ENCODE peak calls at places on chromosome 3, in seven cellular contexts. C is tibial nerve; Q is naive thymus-derived CD4-positive, alpha-beta T cell; S is pancreas; I is CD8-positive, alpha-beta memory T cell; H is CD4-positive, CD25-positive, alpha-beta regulatory T cell; O is astrocyte. K is an unnamed sample.

GRCh38 chr3:11835028-11835639 is 11.6 kb downstream of the TAMM41 start:
- DNase-seq in C (peak; percentile 19), S (no peak), I (no peak), H (peak; percentile 15), Q (no peak), O (peak; percentile 8), K (no peak)

GRCh38 chr3:158420654-158421396 is 150.2 kb upstream of the MLF1 start:
- DNase-seq in Q (no peak), C (no peak), I (no peak), S (no peak), H (no peak), O (peak; percentile 43), K (no peak)

GRCh38 chr3:102791641-102792589 is 357.1 kb downstream of the ZPLD1 start:
- DNase-seq in S (no peak), I (no peak), H (no peak), O (peak; percentile 35), Q (no peak), C (no peak), K (no peak)

GRCh38 chr3:104909188-104909587 is 457.5 kb upstream of the ALCAM start:
- DNase-seq in I (no peak), Q (no peak), C (no peak), H (no peak), S (no peak), O (peak; percentile 71), K (no peak)

GRCh38 chr3:139230391-139230790 is 113.4 kb upstream of the MRPS22 start:
- DNase-seq in O (no peak), S (no peak), I (no peak), H (no peak), C (no peak), Q (no peak), K (no peak)

GRCh38 chr3:113531826-113532697 is at the start of gene SIDT1:
- DNase-seq in H (peak; percentile 81), O (no peak), S (no peak), I (peak; percentile 54), Q (peak; percentile 82), C (no peak), K (no peak)

GRCh38 chr3:138717348-138717747 is 108.8 kb downstream of the FAIM start:
- DNase-seq in I (no peak), O (no peak), H (no peak), C (no peak), S (no peak), Q (no peak), K (no peak)

GRCh38 chr3:15654096-15654495 is 52.6 kb downstream of the BTD start:
- DNase-seq in Q (no peak), I (no peak), O (no peak), S (no peak), H (no peak), C (no peak), K (no peak)

GRCh38 chr3:197216169-197216860 is 82.1 kb downstream of the DLG1 start:
- DNase-seq in Q (no peak), H (no peak), S (no peak), C (no peak), O (peak; percentile 82), I (no peak), K (no peak)

GRCh38 chr3:142180761-142181362 is 31.5 kb upstream of the TFDP2 start:
- DNase-seq in H (peak; percentile 11), I (peak; percentile 21), Q (no peak), O (peak; percentile 9), C (peak; percentile 33), S (no peak), K (no peak)

GRCh38 chr3:82595530-82595929 is 834.1 kb upstream of the GBE1 start:
- DNase-seq in I (no peak), O (no peak), S (no peak), Q (no peak), H (no peak), C (no peak), K (no peak)
- H3K27ac ChIP-seq in I (no peak overlapping the region), O (no peak overlapping the region), S (no peak overlapping the region), Q (no peak overlapping the region), H (no peak overlapping the region), C (no peak overlapping the region), K (no peak overlapping the region)

GRCh38 chr3:123586966-123587365 is 2.1 kb upstream of the HACD2 start:
- DNase-seq in O (peak; percentile 62), S (no peak), H (no peak), I (no peak), C (no peak), Q (no peak), K (no peak)

GRCh38 chr3:123584988-123585937 is at the start of gene HACD2:
- DNase-seq in S (peak; percentile 97), H (peak; percentile 91), O (peak; percentile 92), C (peak; percentile 87), Q (peak; percentile 89), I (peak; percentile 93), K (peak; percentile 94)

GRCh38 chr3:123586131-123586530 is 1.3 kb upstream of the HACD2 start:
- DNase-seq in C (no peak), S (no peak), O (peak; percentile 54), I (no peak), H (peak; percentile 8), Q (no peak), K (no peak)

GRCh38 chr3:123584284-123584987 is 417 bp downstream of the HACD2 start:
- DNase-seq in S (peak; percentile 86), C (peak; percentile 17), H (no peak), O (no peak), I (no peak), Q (peak; percentile 17), K (no peak)

DNA sequence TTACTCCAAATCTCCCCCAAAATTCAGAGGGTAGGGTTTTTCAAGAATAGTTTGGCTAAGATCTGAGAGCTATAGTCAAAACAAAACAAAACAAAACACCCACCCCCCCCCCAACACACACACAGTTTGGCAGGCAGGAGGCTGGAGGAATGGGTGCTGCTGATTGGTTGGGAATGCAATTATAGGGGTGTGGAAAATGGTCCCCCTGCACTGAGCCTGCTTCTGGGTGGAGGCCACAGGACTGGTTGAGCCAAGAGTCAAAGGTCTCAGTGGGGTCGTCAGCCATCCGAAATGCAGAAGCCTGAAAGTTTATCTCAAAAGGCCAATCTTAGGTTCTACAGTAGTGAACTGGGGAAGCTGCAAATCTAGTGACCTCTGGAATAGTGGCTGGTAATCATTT is 2.5 kb upstream of the HACD2 start:
- DNase-seq in C (no peak), O (no peak), H (no peak), I (no peak), Q (no peak), S (no peak), K (no peak)
- H3K27ac ChIP-seq in C (no peak overlapping the region), O (no peak overlapping the region), H (no peak overlapping the region), I (no peak overlapping the region), Q (no peak overlapping the region), S (no peak overlapping the region), K (no peak overlapping the region)

DNA sequence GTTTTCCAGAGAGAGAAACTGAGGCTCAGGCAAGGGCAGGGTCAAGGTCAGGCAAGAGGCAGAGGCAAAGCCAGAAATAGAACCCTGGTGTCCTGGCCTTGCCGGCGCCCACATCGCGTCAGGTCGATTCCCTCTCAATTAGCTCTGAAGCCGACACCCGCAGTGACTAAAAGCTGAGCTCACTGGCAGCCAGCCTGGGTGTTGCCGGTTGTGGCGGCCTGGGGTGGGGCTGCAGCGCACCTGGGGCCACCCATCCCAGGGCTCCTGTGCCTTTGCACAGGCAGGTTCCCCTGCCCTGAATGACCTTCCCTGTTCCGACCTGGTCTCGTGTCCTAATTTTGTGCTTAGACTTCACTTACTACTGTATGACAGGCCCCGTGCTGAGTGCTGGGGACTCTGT is 6.2 kb downstream of the SEMA3F start:
- DNase-seq in H (no peak), Q (no peak), S (peak; percentile 42), I (no peak), C (no peak), O (no peak), K (no peak)
- H3K27ac ChIP-seq in H (no peak overlapping the region), Q (no peak overlapping the region), S (no peak overlapping the region), I (no peak overlapping the region), C (peak overlapping the region; percentile 28), O (no peak overlapping the region), K (no peak overlapping the region)

GRCh38 chr3:16896094-16896627 is 11.4 kb downstream of the PLCL2 start:
- DNase-seq in C (no peak), I (no peak), H (no peak), Q (no peak), S (no peak), O (no peak), K (no peak)
- H3K27ac ChIP-seq in C (no peak overlapping the region), I (no peak overlapping the region), H (no peak overlapping the region), Q (no peak overlapping the region), S (peak overlapping the region; percentile 55), O (no peak overlapping the region), K (no peak overlapping the region)

GRCh38 chr3:195097331-195098255 is 173.4 kb downstream of the XXYLT1 start:
- DNase-seq in O (no peak), H (no peak), S (no peak), I (no peak), Q (no peak), C (no peak), K (no peak)
- H3K27ac ChIP-seq in O (no peak overlapping the region), H (no peak overlapping the region), S (no peak overlapping the region), I (no peak overlapping the region), Q (no peak overlapping the region), C (no peak overlapping the region), K (no peak overlapping the region)

GRCh38 chr3:123632161-123632655 is 47.4 kb upstream of the HACD2 start:
- DNase-seq in I (no peak), Q (no peak), S (no peak), H (no peak), O (peak; percentile 36), C (no peak), K (no peak)

GRCh38 chr3:123626881-123627280 is 42.0 kb upstream of the HACD2 start:
- DNase-seq in H (no peak), C (no peak), I (no peak), O (no peak), Q (no peak), S (no peak), K (no peak)

GRCh38 chr3:123628996-123629746 is 44.3 kb upstream of the HACD2 start:
- DNase-seq in Q (no peak), O (no peak), I (no peak), C (no peak), S (no peak), H (no peak), K (no peak)

GRCh38 chr3:123627673-123628670 is 43.1 kb upstream of the HACD2 start:
- DNase-seq in H (no peak), Q (no peak), S (no peak), I (no peak), O (no peak), C (no peak), K (no peak)

GRCh38 chr3:123629747-123630047 is 44.8 kb upstream of the HACD2 start:
- DNase-seq in C (no peak), H (no peak), I (no peak), S (no peak), O (no peak), Q (no peak), K (no peak)
- H3K27ac ChIP-seq in C (no peak overlapping the region), H (no peak overlapping the region), I (no peak overlapping the region), S (no peak overlapping the region), O (no peak overlapping the region), Q (no peak overlapping the region), K (no peak overlapping the region)

GRCh38 chr3:123083446-123084124 is 16.8 kb downstream of the PDIA5 start:
- DNase-seq in Q (no peak), H (no peak), O (peak; percentile 61), I (no peak), C (no peak), S (no peak), K (no peak)
- H3K27ac ChIP-seq in Q (no peak overlapping the region), H (no peak overlapping the region), O (no peak overlapping the region), I (no peak overlapping the region), C (no peak overlapping the region), S (no peak overlapping the region), K (no peak overlapping the region)

DNA sequence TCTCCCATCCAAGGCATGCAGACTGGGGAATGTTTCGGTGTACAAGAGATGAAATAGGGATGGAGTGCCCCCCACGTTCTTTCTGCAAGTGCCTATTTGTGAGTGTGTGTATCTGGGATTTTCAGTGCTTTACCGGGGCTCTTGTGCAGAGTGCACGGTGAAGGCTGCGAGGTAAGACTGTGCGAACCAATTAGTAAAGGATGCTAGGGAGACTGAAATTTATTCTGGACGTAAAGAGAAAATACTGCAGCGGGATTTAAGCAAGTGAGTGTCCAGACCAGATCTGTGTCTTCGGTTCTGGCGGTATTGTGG is 340 bp upstream of the MAGEF1 start:
- DNase-seq in S (no peak), I (no peak), H (no peak), O (peak; percentile 90), C (no peak), Q (no peak), K (no peak)
- H3K27ac ChIP-seq in S (peak overlapping the region; percentile 92), I (peak overlapping the region; percentile 36), H (peak overlapping the region; percentile 74), O (no peak overlapping the region), C (peak overlapping the region; percentile 94), Q (peak overlapping the region; percentile 77), K (peak overlapping the region; percentile 91)

K was measured in caudate nucleus.